ENCODE peak calls at places on chromosomes 6 and 20, in nine cellular contexts. M, N, X, I, Z, U, L, P and R are unnamed samples.

GRCh38 chr6:34031567-34032383 is 114.1 kb downstream of the GRM4 start:
- DNase-seq in Z (no peak), M (no peak), I (no peak), N (no peak), U (no peak), L (no peak), P (no peak), X (no peak), R (no peak)

GRCh38 chr20:36255445-36255844 is 19.2 kb downstream of the AAR2 start:
- DNase-seq in L (no peak), N (no peak), P (no peak), U (no peak), I (no peak), M (no peak), Z (no peak), X (no peak), R (no peak)

GRCh38 chr6:103002282-103002681 is 1608.8 kb downstream of the GRIK2 start:
- DNase-seq in L (no peak), M (no peak), N (no peak), Z (no peak), U (no peak), P (peak; percentile 2), I (no peak), X (no peak), R (no peak)

GRCh38 chr6:154773610-154774089 is 40.4 kb downstream of the SCAF8 start:
- DNase-seq in I (no peak), P (no peak), X (no peak), L (no peak), U (no peak), M (no peak), Z (no peak), N (no peak), R (no peak)

GRCh38 chr6:150930816-150931215 is 65.3 kb downstream of the MTHFD1L start:
- DNase-seq in L (no peak), I (no peak), P (peak; percentile 30), N (peak; percentile 57), X (no peak), U (no peak), Z (peak; percentile 61), M (no peak), R (peak; percentile 55)

GRCh38 chr20:32506721-32507120 is 78.4 kb downstream of the NOL4L start:
- DNase-seq in M (no peak), X (peak; percentile 53), N (no peak), I (no peak), U (no peak), P (no peak), Z (no peak), L (peak; percentile 31), R (no peak)

GRCh38 chr6:70411542-70411941 is 1.8 kb upstream of the FAM135A start:
- DNase-seq in I (no peak), U (no peak), N (no peak), M (no peak), X (no peak), L (no peak), Z (no peak), P (no peak), R (no peak)

GRCh38 chr6:3895303-3895635 is 46.1 kb downstream of the FAM50B start:
- DNase-seq in I (no peak), M (no peak), X (no peak), P (no peak), U (no peak), L (no peak), N (no peak), Z (no peak), R (no peak)

GRCh38 chr6:47182291-47182957 is 127.3 kb downstream of the TNFRSF21 start:
- DNase-seq in I (no peak), Z (no peak), U (no peak), X (no peak), N (no peak), L (no peak), M (no peak), P (peak; percentile 70), R (no peak)

GRCh38 chr6:53322188-53323029 is 26.3 kb downstream of the ELOVL5 start:
- DNase-seq in L (no peak), I (no peak), Z (no peak), N (no peak), P (no peak), M (no peak), U (no peak), X (no peak), R (peak; percentile 31)

GRCh38 chr20:20549699-20550098 is 162.7 kb downstream of the RALGAPA2 start:
- DNase-seq in I (no peak), L (no peak), M (no peak), X (no peak), U (no peak), Z (peak; percentile 36), P (peak; percentile 99), N (peak; percentile 62), R (peak; percentile 68)

GRCh38 chr6:20534906-20535305 is 649 bp downstream of the CDKAL1 start:
- DNase-seq in Z (no peak), P (no peak), N (no peak), L (no peak), X (no peak), M (no peak), U (no peak), I (peak; percentile 24), R (peak; percentile 22)

GRCh38 chr6:13112921-13113320 is 215.4 kb downstream of the TBC1D7 start:
- DNase-seq in Z (no peak), P (no peak), I (no peak), X (no peak), N (no peak), L (no peak), M (no peak), U (no peak), R (no peak)

GRCh38 chr6:131640100-131640499 is 3.0 kb downstream of the ENPP3 start:
- DNase-seq in I (peak; percentile 20), L (no peak), U (no peak), P (no peak), Z (no peak), M (no peak), X (no peak), N (no peak), R (no peak)

GRCh38 chr6:118632359-118632758 is 19.0 kb downstream of the CEP85L start:
- DNase-seq in Z (no peak), M (no peak), X (no peak), P (no peak), U (no peak), N (no peak), I (no peak), L (no peak), R (no peak)

DNA sequence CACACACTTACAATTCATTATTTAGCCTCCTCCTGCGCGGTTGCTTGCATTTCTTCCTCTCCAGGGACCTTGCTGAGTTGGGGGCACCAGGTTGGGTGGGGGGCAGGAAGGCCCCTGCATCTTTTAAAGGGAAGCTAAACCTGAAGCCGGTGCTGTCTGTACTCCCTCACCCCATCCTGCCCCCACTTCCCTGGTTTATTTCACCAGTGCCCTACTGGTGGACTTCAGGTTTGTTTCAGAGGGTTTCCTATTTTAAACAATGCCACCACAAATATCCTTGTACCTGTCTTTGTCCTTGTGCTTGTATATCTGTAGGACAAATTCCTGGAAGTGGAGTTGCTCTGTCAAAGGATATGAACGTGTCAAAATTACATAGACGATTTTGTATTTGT is 21.0 kb downstream of the PTK7 start:
- DNase-seq in X (no peak), Z (no peak), U (no peak), I (no peak), N (no peak), L (no peak), M (no peak), P (peak; percentile 19), R (no peak)
- TF ChIP-seq CTCF in X (peak; percentile 51), Z (peak; percentile 15), U (no peak), I (no peak), N (peak; percentile 9), L (no peak), M (no peak), P (peak; percentile 16), R (no peak)

DNA sequence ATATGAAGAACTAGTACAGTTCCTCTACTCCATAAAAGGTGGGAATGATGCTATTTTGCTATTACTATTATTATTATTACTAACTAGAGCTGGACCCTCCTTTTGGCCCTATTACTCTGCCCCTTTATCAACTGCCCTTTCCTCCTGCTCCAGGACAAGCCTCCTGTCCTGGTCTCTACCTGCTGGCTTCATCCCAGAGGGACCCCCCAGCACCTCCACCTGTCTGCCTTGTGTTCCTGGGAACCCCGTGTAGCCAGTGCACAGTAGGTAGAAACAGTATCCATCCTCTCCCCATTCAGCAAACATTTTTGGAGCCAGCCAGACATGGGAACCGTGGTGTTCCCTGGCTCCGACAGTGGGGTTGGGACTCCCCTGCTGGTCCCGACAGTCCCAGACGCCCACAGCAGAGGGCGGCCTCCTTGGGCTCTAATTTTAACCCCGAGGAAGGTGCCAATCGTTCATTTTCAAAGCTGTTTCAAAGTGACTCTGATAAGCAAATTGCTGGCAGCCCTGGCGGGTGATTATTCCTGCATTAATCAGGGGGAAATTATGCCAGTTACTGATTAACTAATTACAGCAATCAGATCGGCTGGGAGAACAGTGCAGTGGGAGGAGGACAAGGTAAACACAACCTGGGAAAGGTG is 44.2 kb upstream of the MDGA1 start:
- DNase-seq in N (peak; percentile 16), X (peak; percentile 32), M (peak; percentile 19), P (no peak), Z (peak; percentile 29), U (no peak), L (no peak), I (no peak), R (no peak)
- TF ChIP-seq CTCF in N (peak; percentile 41), X (peak; percentile 70), M (peak; percentile 59), P (peak; percentile 49), Z (peak; percentile 54), U (peak; percentile 41), L (no peak), I (no peak), R (peak; percentile 41)

GRCh38 chr6:143501851-143502250 is 9.7 kb downstream of the FUCA2 start:
- DNase-seq in U (no peak), N (no peak), I (no peak), Z (no peak), M (no peak), P (no peak), X (no peak), L (no peak), R (no peak)
- TF ChIP-seq CTCF in U (no peak), N (no peak), I (no peak), Z (no peak), M (no peak), P (peak; percentile 13), X (peak; percentile 50), L (no peak), R (no peak)

GRCh38 chr20:61050491-61050890 is 201.6 kb upstream of the CDH4 start:
- DNase-seq in U (no peak), X (no peak), P (no peak), I (no peak), N (no peak), L (no peak), M (no peak), Z (no peak), R (no peak)

GRCh38 chr20:61052796-61053442 is 199.1 kb upstream of the CDH4 start:
- DNase-seq in I (no peak), U (no peak), M (no peak), N (no peak), P (no peak), L (no peak), X (no peak), Z (no peak), R (no peak)

GRCh38 chr20:61053487-61054277 is 198.4 kb upstream of the CDH4 start:
- DNase-seq in M (no peak), P (no peak), N (no peak), Z (no peak), L (no peak), I (no peak), U (no peak), X (no peak), R (no peak)

GRCh38 chr20:61054411-61054810 is 197.7 kb upstream of the CDH4 start:
- DNase-seq in U (no peak), X (no peak), N (no peak), I (no peak), P (no peak), L (no peak), M (no peak), Z (no peak), R (no peak)

GRCh38 chr20:61052195-61052594 is 199.9 kb upstream of the CDH4 start:
- DNase-seq in Z (no peak), X (no peak), U (no peak), N (no peak), P (no peak), L (no peak), I (no peak), M (no peak), R (no peak)
- TF ChIP-seq CTCF in Z (no peak), X (no peak), U (no peak), N (no peak), P (no peak), L (no peak), I (no peak), M (no peak), R (no peak)